ENCODE peak calls at places on chromosomes 13 and 19, in five cellular contexts. W is lower leg skin, T is sigmoid colon, X is Peyer's patch, Y is uterus. J is an unnamed sample.
A peak's percentile ranks its signal among the peaks of the same experiment; 100 is the strongest.

GRCh38 chr13:25752957-25753540 is 298.8 kb downstream of the SHISA2 start:
- DNase-seq in W (peak; percentile 28), T (no peak), X (no peak), Y (peak; percentile 24), J (no peak)

GRCh38 chr13:21673592-21674270 is 2.9 kb downstream of the FGF9 start:
- DNase-seq in W (no peak), T (peak; percentile 61), X (peak; percentile 70), Y (no peak), J (peak; percentile 86)

GRCh38 chr13:33454844-33455256 is 169.3 kb upstream of the STARD13 start:
- DNase-seq in W (no peak), T (no peak), X (no peak), Y (no peak), J (no peak)

GRCh38 chr19:50565984-50566903 is 2.0 kb downstream of the LRRC4B start:
- DNase-seq in W (no peak), T (no peak), X (no peak), Y (no peak), J (no peak)

GRCh38 chr13:27792393-27793218 is at the start of gene GSX1:
- DNase-seq in W (no peak), T (no peak), X (peak; percentile 53), Y (peak; percentile 33), J (peak; percentile 81)

GRCh38 chr19:18651738-18652137 is 14.9 kb downstream of the KLHL26 start:
- DNase-seq in W (no peak), T (no peak), X (no peak), Y (no peak), J (no peak)

GRCh38 chr13:41603917-41604316 is 146.6 kb downstream of the RGCC start:
- DNase-seq in W (no peak), T (no peak), X (peak; percentile 50), Y (no peak), J (no peak)

GRCh38 chr13:44576396-44577235 is 486 bp upstream of the TSC22D1 start:
- DNase-seq in W (no peak), T (peak; percentile 66), X (peak; percentile 57), Y (peak; percentile 37), J (no peak)

GRCh38 chr13:75052616-75053015 is 429.4 kb downstream of the TBC1D4 start:
- DNase-seq in W (no peak), T (no peak), X (no peak), Y (no peak), J (no peak)

GRCh38 chr13:48994731-48995130 is 19.0 kb downstream of the FNDC3A start:
- DNase-seq in W (no peak), T (no peak), X (no peak), Y (no peak), J (no peak)

GRCh38 chr19:58559275-58560006 is 1.0 kb upstream of the UBE2M start:
- DNase-seq in W (peak; percentile 89), T (peak; percentile 97), X (peak; percentile 93), Y (peak; percentile 91), J (peak; percentile 95)

GRCh38 chr13:30339721-30340366 is 32.5 kb upstream of the KATNAL1 start:
- DNase-seq in W (no peak), T (no peak), X (no peak), Y (peak; percentile 60), J (no peak)

GRCh38 chr13:95231393-95231792 is 69.9 kb downstream of the ABCC4 start:
- DNase-seq in W (no peak), T (no peak), X (no peak), Y (no peak), J (no peak)

GRCh38 chr19:9039728-9040127 is 29.5 kb upstream of the MUC16 start:
- DNase-seq in W (no peak), T (no peak), X (no peak), Y (no peak), J (no peak)

GRCh38 chr13:81771948-81772347 is 1431.0 kb upstream of the SPRY2 start:
- DNase-seq in W (no peak), T (no peak), X (no peak), Y (no peak), J (no peak)

GRCh38 chr13:74114202-74114601 is 20.0 kb downstream of the KLF12 start:
- DNase-seq in W (no peak), T (no peak), X (no peak), Y (no peak), J (no peak)

GRCh38 chr13:99955747-99956472 is 15.7 kb downstream of the ZIC5 start:
- DNase-seq in W (no peak), T (no peak), X (no peak), Y (no peak), J (no peak)

GRCh38 chr13:25525884-25526283 is 154.1 kb downstream of the ATP8A2 start:
- DNase-seq in W (no peak), T (no peak), X (no peak), Y (no peak), J (no peak)

GRCh38 chr13:89287381-89287780 is 1616.2 kb downstream of the SLITRK5 start:
- DNase-seq in W (no peak), T (no peak), X (no peak), Y (no peak), J (peak; percentile 52)

GRCh38 chr19:41696402-41697197 is 8.5 kb upstream of the CEACAM7 start:
- DNase-seq in W (no peak), T (peak; percentile 48), X (peak; percentile 44), Y (no peak), J (peak; percentile 39)

GRCh38 chr13:19634129-19634740 is 776 bp downstream of the MPHOSPH8 start:
- DNase-seq in W (peak; percentile 20), T (peak; percentile 74), X (peak; percentile 64), Y (no peak), J (no peak)

GRCh38 chr13:64688893-64689677 is 2541.1 kb downstream of the PCDH9 start:
- DNase-seq in W (no peak), T (no peak), X (no peak), Y (no peak), J (no peak)

GRCh38 chr19:861756-862528 is 2.5 kb downstream of the CFD start:
- DNase-seq in W (no peak), T (no peak), X (peak; percentile 67), Y (no peak), J (peak; percentile 88)

GRCh38 chr19:46426506-46427162 is 2.1 kb downstream of the PNMA8C start:
- DNase-seq in W (no peak), T (peak; percentile 83), X (no peak), Y (peak; percentile 85), J (peak; percentile 79)

GRCh38 chr13:111620586-111620985 is 300.1 kb downstream of the TEX29 start:
- DNase-seq in W (no peak), T (no peak), X (no peak), Y (no peak), J (no peak)

GRCh38 chr13:66984241-66984640 is 245.9 kb downstream of the PCDH9 start:
- DNase-seq in W (no peak), T (no peak), X (no peak), Y (no peak), J (no peak)

GRCh38 chr19:21462540-21462939 is 42.9 kb upstream of the ZNF429 start:
- DNase-seq in W (no peak), T (no peak), X (no peak), Y (no peak), J (peak; percentile 33)

GRCh38 chr13:40665061-40665753 is 1.2 kb downstream of the FOXO1 start:
- DNase-seq in W (no peak), T (no peak), X (peak; percentile 69), Y (peak; percentile 48), J (peak; percentile 90)

DNA sequence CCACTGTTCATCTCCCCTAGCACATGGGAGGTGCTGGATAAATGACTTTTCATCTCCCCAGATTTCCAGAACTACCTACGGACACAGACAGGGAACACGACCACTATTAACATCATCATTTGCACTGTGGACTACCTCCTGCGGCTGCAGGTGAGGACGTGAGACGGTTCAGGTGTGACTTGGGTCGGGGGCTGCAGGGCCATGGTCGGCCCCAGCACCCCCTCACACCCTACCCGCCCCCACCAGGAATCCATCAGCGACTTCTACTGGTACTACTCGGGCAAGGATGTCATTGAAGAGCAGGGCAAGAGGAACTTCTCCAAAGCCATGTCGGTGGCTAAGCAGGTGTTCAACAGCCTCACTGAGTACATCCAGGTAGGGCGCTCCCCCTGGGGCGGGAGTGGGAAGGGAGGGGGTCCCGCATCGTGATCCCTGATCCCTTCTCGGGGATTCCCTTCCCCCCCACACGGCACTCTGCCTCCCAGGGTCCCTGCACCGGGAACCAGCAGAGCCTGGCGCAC is 74.4 kb downstream of the MAP4K1 start:
- DNase-seq in W (no peak), T (no peak), X (no peak), Y (no peak), J (no peak)
- TF ChIP-seq POLR2A in W (no peak), T (no peak), X (no peak), Y (no peak), J (no peak)

GRCh38 chr19:30738047-30738446 is 365.9 kb downstream of the ZNF536 start:
- DNase-seq in W (no peak), T (no peak), X (no peak), Y (no peak), J (no peak)

GRCh38 chr19:30742981-30743380 is 370.8 kb downstream of the ZNF536 start:
- DNase-seq in W (no peak), T (no peak), X (no peak), Y (no peak), J (no peak)

GRCh38 chr19:30742539-30742938 is 370.4 kb downstream of the ZNF536 start:
- DNase-seq in W (no peak), T (no peak), X (no peak), Y (no peak), J (no peak)

GRCh38 chr19:30741539-30741938 is 369.4 kb downstream of the ZNF536 start:
- DNase-seq in W (no peak), T (no peak), X (no peak), Y (no peak), J (no peak)

GRCh38 chr19:30739394-30739793 is 367.2 kb downstream of the ZNF536 start:
- DNase-seq in W (peak; percentile 56), T (no peak), X (no peak), Y (peak; percentile 49), J (no peak)
- TF ChIP-seq POLR2A in W (no peak), T (no peak), X (no peak), Y (no peak), J (no peak)

DNA sequence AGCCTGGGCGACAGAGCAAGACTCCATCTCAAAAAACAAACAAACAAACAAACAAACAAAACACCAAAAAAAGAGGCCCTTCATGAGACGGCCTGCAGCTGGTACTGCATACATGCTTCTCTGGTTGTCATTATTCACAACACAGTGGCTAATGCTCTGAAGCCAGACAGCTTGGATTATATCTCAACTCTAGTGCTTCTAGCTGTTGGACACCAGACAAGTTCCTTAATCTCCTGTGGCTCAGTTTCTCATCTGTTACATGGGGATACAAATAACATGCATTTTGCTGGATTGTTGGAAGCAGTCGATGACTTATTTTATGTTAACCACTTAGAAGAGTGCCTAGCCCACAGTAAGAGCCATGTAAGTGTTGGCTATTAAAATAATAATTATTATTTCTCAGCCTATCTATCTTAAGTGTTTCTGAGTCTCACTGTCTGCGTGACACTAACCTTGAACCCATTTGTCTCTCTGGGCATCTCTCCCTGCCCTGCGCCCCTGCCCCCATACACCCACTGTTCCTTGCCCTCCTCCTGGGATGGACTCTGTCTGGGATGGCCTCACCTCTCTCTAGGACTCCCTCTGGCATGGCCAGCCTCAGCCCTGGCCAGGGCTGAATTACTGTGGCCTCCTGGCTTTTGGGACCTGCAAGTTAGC is 3.1 kb upstream of the JUNB start:
- DNase-seq in W (no peak), T (no peak), X (no peak), Y (no peak), J (no peak)
- TF ChIP-seq POLR2A in W (no peak), T (no peak), X (no peak), Y (no peak), J (no peak)

GRCh38 chr13:35838356-35838755 is 292.8 kb downstream of the DCLK1 start:
- DNase-seq in W (no peak), T (no peak), X (no peak), Y (no peak), J (no peak)
- TF ChIP-seq POLR2A in W (no peak), T (no peak), X (no peak), Y (no peak), J (no peak)

GRCh38 chr13:77329133-77330008 is 2.5 kb upstream of the MYCBP2 start:
- DNase-seq in W (peak; percentile 88), T (peak; percentile 88), X (peak; percentile 97), Y (peak; percentile 72), J (peak; percentile 97)
- TF ChIP-seq POLR2A in W (no peak), T (no peak), X (peak; percentile 22), Y (peak; percentile 38), J (no peak)